ENCODE peak calls at places on chromosomes 6 and 20, in nine cellular contexts. F is aorta; Z is A673; X is stimulated activated CD4-positive, alpha-beta T cell treated with anti-CD3 and anti-CD28 coated beads, TNF-alpha, amount 100 ng/mL, for 24 hours; L is ELR; K is stimulated activated CD8-positive, alpha-beta memory T cell treated with anti-CD3 and anti-CD28 coated beads, Interleukin-12 subunit alpha, Interleukin-12 subunit beta, amount 100 ng/mL, for 4 hours; R is NCI-H146; V is fibroblast of lung; Q is NCI-H1105 treated with DMSO at 0.1 percent for 48 hours. J is an unnamed sample.
A peak's percentile ranks its signal among the peaks of the same experiment; 100 is the strongest.

GRCh38 chr6:16733085-16733484 is 28.2 kb downstream of the ATXN1 start:
- DNase-seq in F (no peak), Z (no peak), X (no peak), L (no peak), K (no peak), R (no peak), V (no peak), Q (no peak), J (no peak)

GRCh38 chr6:22113046-22113766 is 183.6 kb downstream of the PRL start:
- DNase-seq in F (peak; percentile 59), Z (no peak), X (no peak), L (peak; percentile 69), K (no peak), R (no peak), V (peak; percentile 99), Q (no peak), J (peak; percentile 63)

GRCh38 chr20:36688630-36689029 is 42.6 kb upstream of the SLA2 start:
- DNase-seq in F (no peak), Z (no peak), X (no peak), L (no peak), K (no peak), R (no peak), V (no peak), Q (no peak), J (no peak)

GRCh38 chr6:161037873-161038228 is 46.3 kb downstream of the MAP3K4 start:
- DNase-seq in F (no peak), Z (no peak), X (no peak), L (no peak), K (no peak), R (no peak), V (no peak), Q (no peak), J (no peak)

GRCh38 chr6:154920502-154921200 is 74.5 kb upstream of the TIAM2 start:
- DNase-seq in F (no peak), Z (no peak), X (no peak), L (no peak), K (no peak), R (no peak), V (no peak), Q (no peak), J (no peak)

GRCh38 chr20:31630187-31630790 is 7.4 kb upstream of the COX4I2 start:
- DNase-seq in F (no peak), Z (no peak), X (no peak), L (no peak), K (no peak), R (no peak), V (peak; percentile 40), Q (peak; percentile 31), J (no peak)

GRCh38 chr20:62525014-62525413 is 49.2 kb upstream of the GATA5 start:
- DNase-seq in F (no peak), Z (no peak), X (no peak), L (no peak), K (no peak), R (no peak), V (no peak), Q (no peak), J (no peak)

GRCh38 chr6:32973934-32974333 is 5.5 kb downstream of the BRD2 start:
- DNase-seq in F (no peak), Z (peak; percentile 71), X (no peak), L (peak; percentile 72), K (no peak), R (peak; percentile 25), V (peak; percentile 72), Q (peak; percentile 23), J (peak; percentile 73)

GRCh38 chr6:15320683-15321082 is 74.8 kb downstream of the JARID2 start:
- DNase-seq in F (no peak), Z (no peak), X (no peak), L (peak; percentile 34), K (no peak), R (no peak), V (peak; percentile 53), Q (no peak), J (no peak)

GRCh38 chr20:46246527-46246926 is 61.8 kb downstream of the CDH22 start:
- DNase-seq in F (no peak), Z (no peak), X (no peak), L (no peak), K (no peak), R (peak; percentile 36), V (no peak), Q (no peak), J (no peak)

GRCh38 chr6:113299526-113299925 is 557.6 kb upstream of the MARCKS start:
- DNase-seq in F (no peak), Z (peak; percentile 59), X (no peak), L (peak; percentile 8), K (no peak), R (no peak), V (no peak), Q (peak; percentile 76), J (no peak)

GRCh38 chr6:107491059-107491609 is 1.2 kb downstream of the SOBP start:
- DNase-seq in F (peak; percentile 81), Z (no peak), X (no peak), L (peak; percentile 47), K (no peak), R (peak; percentile 60), V (peak; percentile 56), Q (peak; percentile 70), J (peak; percentile 53)

GRCh38 chr20:31560900-31561598 is 44.0 kb upstream of the ID1 start:
- DNase-seq in F (peak; percentile 75), Z (peak; percentile 54), X (no peak), L (peak; percentile 99), K (no peak), R (no peak), V (peak; percentile 95), Q (no peak), J (peak; percentile 98)

GRCh38 chr20:6490849-6491248 is 276.6 kb upstream of the BMP2 start:
- DNase-seq in F (no peak), Z (no peak), X (no peak), L (no peak), K (no peak), R (no peak), V (no peak), Q (no peak), J (peak; percentile 15)

GRCh38 chr6:33904050-33904827 is 100.4 kb upstream of the MLN start:
- DNase-seq in F (peak; percentile 68), Z (no peak), X (peak; percentile 21), L (no peak), K (peak; percentile 41), R (no peak), V (no peak), Q (no peak), J (no peak)

GRCh38 chr6:105174512-105174911 is 5.3 kb downstream of the POPDC3 start:
- DNase-seq in F (no peak), Z (no peak), X (no peak), L (peak; percentile 94), K (no peak), R (no peak), V (peak; percentile 39), Q (no peak), J (peak; percentile 49)

GRCh38 chr20:61480158-61480825 is 228.2 kb downstream of the CDH4 start:
- DNase-seq in F (no peak), Z (no peak), X (no peak), L (no peak), K (no peak), R (no peak), V (no peak), Q (no peak), J (no peak)

GRCh38 chr6:53189554-53189953 is 40.9 kb upstream of the GCM1 start:
- DNase-seq in F (no peak), Z (no peak), X (no peak), L (no peak), K (no peak), R (no peak), V (no peak), Q (no peak), J (no peak)

GRCh38 chr20:51491393-51491792 is 51.1 kb downstream of the NFATC2 start:
- DNase-seq in F (no peak), Z (no peak), X (no peak), L (no peak), K (no peak), R (no peak), V (no peak), Q (no peak), J (no peak)

GRCh38 chr20:11140359-11140758 is 466.6 kb upstream of the JAG1 start:
- DNase-seq in F (no peak), Z (no peak), X (no peak), L (peak; percentile 70), K (no peak), R (no peak), V (peak; percentile 72), Q (no peak), J (peak; percentile 52)

GRCh38 chr6:32879691-32880090 is 25.7 kb downstream of the PSMB9 start:
- DNase-seq in F (no peak), Z (no peak), X (no peak), L (no peak), K (no peak), R (no peak), V (no peak), Q (no peak), J (no peak)

GRCh38 chr20:50343125-50343489 is 152.5 kb downstream of the CEBPB start:
- DNase-seq in F (no peak), Z (no peak), X (no peak), L (no peak), K (no peak), R (no peak), V (no peak), Q (no peak), J (no peak)

GRCh38 chr6:132863895-132864294 is 49.5 kb downstream of the RPS12 start:
- DNase-seq in F (no peak), Z (no peak), X (no peak), L (no peak), K (no peak), R (no peak), V (no peak), Q (no peak), J (no peak)

J was measured in RKO.